ENCODE peak calls at places on chromosome 15, in four cellular contexts. R, N, H and V are unnamed samples.

GRCh38 chr15:98779463-98780071 is 131.2 kb downstream of the IGF1R start:
- DNase-seq in R (peak), H (peak), N (peak), V (peak)

GRCh38 chr15:48984811-48985352 is 21.2 kb upstream of the SHC4 start:
- DNase-seq in N (no peak), H (no peak), R (no peak), V (peak)

GRCh38 chr15:70197318-70197944 is 99.7 kb upstream of the TLE3 start:
- DNase-seq in N (no peak), R (no peak), H (no peak), V (no peak)

GRCh38 chr15:101773496-101774100 is 29.7 kb upstream of the OR4F6 start:
- DNase-seq in N (no peak), R (no peak), H (peak), V (no peak)

GRCh38 chr15:35308802-35309201 is 223.7 kb upstream of the NANOGP8 start:
- DNase-seq in R (no peak), N (no peak), H (no peak), V (peak)

GRCh38 chr15:63030101-63030528 is 12.4 kb upstream of the TPM1 start:
- DNase-seq in R (no peak), N (no peak), H (no peak), V (peak)

GRCh38 chr15:89670985-89671560 is 8.1 kb downstream of the PLIN1 start:
- DNase-seq in N (no peak), R (no peak), H (no peak), V (no peak)

GRCh38 chr15:101046826-101047225 is 127.7 kb downstream of the LRRK1 start:
- DNase-seq in H (no peak), N (no peak), R (no peak), V (no peak)

GRCh38 chr15:89899951-89900567 is 6.3 kb upstream of the AP3S2 start:
- DNase-seq in N (no peak), R (no peak), H (no peak), V (no peak)

GRCh38 chr15:78003539-78004008 is 73.9 kb downstream of the TBC1D2B start:
- DNase-seq in N (no peak), H (no peak), R (no peak), V (no peak)

GRCh38 chr15:60349589-60349988 is 48.2 kb downstream of the ANXA2 start:
- DNase-seq in H (no peak), N (no peak), R (no peak), V (no peak)

GRCh38 chr15:32855942-32856341 is 138.1 kb downstream of the GREM1 start:
- DNase-seq in R (no peak), N (no peak), H (no peak), V (peak)

GRCh38 chr15:70362350-70362749 is 264.6 kb upstream of the TLE3 start:
- DNase-seq in H (no peak), R (no peak), N (no peak), V (no peak)

GRCh38 chr15:45646220-45646619 is 11.4 kb downstream of the SQOR start:
- DNase-seq in N (no peak), R (no peak), H (no peak), V (no peak)

GRCh38 chr15:68363353-68363752 is 68.6 kb downstream of the ITGA11 start:
- DNase-seq in H (no peak), N (no peak), R (no peak), V (no peak)

GRCh38 chr15:57607570-57608000 is 15.9 kb downstream of the MYZAP start:
- DNase-seq in R (no peak), H (no peak), N (no peak), V (peak)

GRCh38 chr15:28105224-28105791 is 6.2 kb upstream of the OCA2 start:
- DNase-seq in R (no peak), H (no peak), N (no peak), V (no peak)

GRCh38 chr15:24617646-24618045 is 57.9 kb upstream of the NPAP1 start:
- DNase-seq in H (no peak), R (no peak), N (no peak), V (no peak)

GRCh38 chr15:73482184-73482583 is 39.2 kb downstream of the REC114 start:
- DNase-seq in H (no peak), N (no peak), R (no peak), V (no peak)

GRCh38 chr15:59140422-59141226 is 35.7 kb downstream of the CCNB2 start:
- DNase-seq in H (no peak), R (no peak), N (no peak), V (no peak)

GRCh38 chr15:101264911-101265641 is 12.2 kb downstream of the SELENOS start:
- DNase-seq in H (no peak), R (no peak), N (no peak), V (no peak)

GRCh38 chr15:69193948-69194827 is 33.8 kb downstream of the GLCE start:
- DNase-seq in R (no peak), N (no peak), H (no peak), V (peak)

GRCh38 chr15:89201465-89202005 is 19.8 kb downstream of the RLBP1 start:
- DNase-seq in R (no peak), N (no peak), H (no peak), V (no peak)

GRCh38 chr15:67564590-67565345 is 22.3 kb downstream of the MAP2K5 start:
- DNase-seq in R (no peak), H (no peak), N (no peak), V (no peak)

GRCh38 chr15:70185251-70185711 is 87.6 kb upstream of the TLE3 start:
- DNase-seq in N (no peak), R (no peak), H (no peak), V (no peak)

DNA sequence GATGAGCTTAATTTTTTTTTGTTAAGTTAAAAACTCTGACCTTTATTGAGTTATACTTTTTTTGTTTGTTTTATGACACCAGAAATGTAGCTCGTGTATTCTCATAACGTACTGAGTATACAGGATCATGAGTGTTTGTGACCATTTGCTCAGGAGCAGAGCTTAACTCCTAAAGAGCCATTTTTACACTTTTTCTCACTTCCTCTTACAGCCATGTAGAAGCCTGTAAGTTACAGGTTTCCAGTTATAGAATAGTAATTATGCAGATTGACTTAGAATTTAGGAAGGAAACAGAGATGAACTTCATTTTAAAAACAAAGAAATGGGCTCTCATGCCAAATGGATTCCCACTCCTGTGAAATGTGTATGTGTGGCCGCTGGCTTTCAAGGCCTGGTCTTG is 151.7 kb downstream of the MCTP2 start:
- DNase-seq in H (peak), R (no peak), N (no peak), V (no peak)
- H3K4me3 ChIP-seq in H (peak), R (no peak), N (no peak), V (no peak)

GRCh38 chr15:40955930-40956542 is 2.8 kb downstream of the CHAC1 start:
- DNase-seq in N (no peak), H (no peak), R (no peak), V (no peak)

GRCh38 chr15:40957041-40957555 is 3.8 kb downstream of the CHAC1 start:
- DNase-seq in N (no peak), R (no peak), H (no peak), V (no peak)

GRCh38 chr15:40957581-40958051 is 4.3 kb downstream of the CHAC1 start:
- DNase-seq in R (no peak), H (no peak), N (no peak), V (no peak)

GRCh38 chr15:40955141-40955903 is 2.1 kb downstream of the CHAC1 start:
- DNase-seq in R (no peak), H (peak), N (no peak), V (no peak)

DNA sequence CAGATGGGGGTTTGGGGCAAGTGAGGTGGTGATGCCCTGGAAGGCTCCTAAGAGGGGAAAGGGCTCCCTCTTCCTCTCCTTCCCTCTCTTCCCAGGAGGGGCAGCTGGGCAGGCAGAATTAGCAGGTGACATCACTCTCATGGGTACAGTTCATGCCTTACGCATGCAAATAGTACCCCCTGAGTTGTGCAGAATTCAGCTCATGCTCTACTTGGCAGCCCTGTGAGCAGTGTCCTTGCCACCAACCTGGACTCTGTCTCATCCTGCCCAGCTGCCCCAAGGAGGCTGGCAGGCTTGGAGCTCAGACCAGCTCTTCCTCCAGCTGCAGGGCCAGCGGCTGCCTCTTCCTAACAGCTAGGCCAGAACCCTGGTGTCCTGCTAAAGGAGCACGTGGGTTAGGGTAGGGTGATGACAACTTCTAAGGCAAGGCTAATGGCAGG is 3.3 kb downstream of the CHAC1 start:
- DNase-seq in R (no peak), N (no peak), H (no peak), V (no peak)
- H3K4me3 ChIP-seq in R (no peak), N (no peak), H (no peak), V (peak)

DNA sequence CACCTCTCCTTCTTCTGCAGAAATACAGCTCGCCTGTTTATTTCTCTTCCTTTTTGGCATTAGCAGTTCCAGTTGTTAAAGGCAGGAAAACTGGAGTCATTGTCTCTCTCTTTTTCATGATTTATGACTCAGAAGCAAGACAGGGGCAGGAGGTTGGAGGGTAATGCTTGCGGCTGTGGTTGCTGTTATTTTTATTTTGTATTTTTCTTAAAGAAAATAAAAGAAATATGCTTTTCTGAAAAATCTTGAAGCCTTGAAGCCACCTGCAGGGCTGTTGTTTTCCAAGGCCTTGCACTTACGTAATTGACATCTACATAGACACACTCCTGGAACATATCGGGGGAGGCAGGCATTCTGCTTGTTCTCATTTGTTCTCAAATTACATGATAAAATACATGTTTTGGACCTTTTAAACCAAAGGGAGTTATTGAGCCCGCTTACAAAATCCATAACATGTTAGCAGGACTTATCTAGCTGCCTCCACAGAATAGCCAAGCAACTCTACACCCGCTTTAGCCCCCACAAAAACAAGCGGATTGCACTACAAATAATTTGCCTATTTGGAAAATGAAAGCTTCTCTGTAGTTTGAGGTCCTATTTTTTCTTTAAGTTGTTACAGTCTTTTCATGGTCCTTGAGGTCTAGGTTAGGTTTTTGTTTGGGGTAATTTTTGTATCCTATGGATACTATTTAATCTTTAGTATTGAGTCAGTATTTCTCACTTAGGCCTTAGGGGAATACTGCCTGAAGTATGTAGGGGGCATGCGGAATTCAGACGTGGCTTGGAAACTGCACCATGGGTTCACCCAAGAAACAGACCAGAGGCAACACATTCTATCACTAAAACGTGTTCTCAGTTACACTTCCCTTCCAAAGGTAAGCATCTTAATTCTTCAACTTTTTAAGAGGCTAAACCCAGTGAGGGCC is 1004.5 kb upstream of the NR2F2 start:
- DNase-seq in R (no peak), N (no peak), H (no peak), V (no peak)
- H3K4me3 ChIP-seq in R (no peak), N (no peak), H (no peak), V (peak)

GRCh38 chr15:76994496-76994895 is 430 bp upstream of the PSTPIP1 start:
- DNase-seq in N (no peak), H (no peak), R (no peak), V (no peak)

GRCh38 chr15:76994971-76995945 is at the start of gene PSTPIP1:
- DNase-seq in H (peak), R (peak), N (peak), V (no peak)

GRCh38 chr15:76994001-76994400 is 925 bp upstream of the PSTPIP1 start:
- DNase-seq in R (no peak), H (no peak), N (no peak), V (no peak)

GRCh38 chr15:76996526-76997401 is 1.8 kb downstream of the PSTPIP1 start:
- DNase-seq in R (no peak), H (no peak), N (no peak), V (no peak)

GRCh38 chr15:76996076-76996525 is 1.2 kb downstream of the PSTPIP1 start:
- DNase-seq in N (no peak), H (no peak), R (no peak), V (no peak)
- H3K4me3 ChIP-seq in N (no peak), H (no peak), R (peak), V (no peak)

GRCh38 chr15:75573001-75573400 is 6.1 kb downstream of the PTPN9 start:
- DNase-seq in N (no peak), H (no peak), R (no peak), V (no peak)
- H3K4me3 ChIP-seq in N (no peak), H (no peak), R (no peak), V (no peak)

GRCh38 chr15:84819791-84820190 is 2.6 kb downstream of the ALPK3 start:
- DNase-seq in N (no peak), H (no peak), R (no peak), V (no peak)

GRCh38 chr15:84817461-84818081 is 415 bp downstream of the ALPK3 start:
- DNase-seq in H (no peak), R (no peak), N (no peak), V (no peak)

GRCh38 chr15:84821501-84822021 is 4.4 kb downstream of the ALPK3 start:
- DNase-seq in H (peak), R (no peak), N (no peak), V (no peak)

GRCh38 chr15:84818221-84819131 is 1.3 kb downstream of the ALPK3 start:
- DNase-seq in R (no peak), N (peak), H (peak), V (no peak)

GRCh38 chr15:84819291-84819768 is 2.2 kb downstream of the ALPK3 start:
- DNase-seq in R (no peak), H (no peak), N (no peak), V (no peak)
- H3K4me3 ChIP-seq in R (no peak), H (no peak), N (no peak), V (no peak)